ENCODE peak calls at places on chromosomes 4 and X, in four cellular contexts. K is GM23248, J is fibroblast of lung, E is endothelial cell of umbilical vein. V is an unnamed sample.
A peak's percentile ranks its signal among the peaks of the same experiment; 100 is the strongest.

GRCh38 chrX:24946369-24946768 is 69.4 kb downstream of the ARX start:
- DNase-seq in K (no peak), J (no peak), E (no peak), V (no peak)

GRCh38 chr4:180665994-180666818 is 1577.0 kb upstream of the TENM3 start:
- DNase-seq in K (peak; percentile 66), J (peak; percentile 65), E (no peak), V (peak; percentile 41)

GRCh38 chr4:140718240-140718639 is 37.9 kb downstream of the TBC1D9 start:
- DNase-seq in K (peak; percentile 79), J (peak; percentile 48), E (peak; percentile 84), V (peak; percentile 45)

GRCh38 chrX:20263474-20263873 is 3.2 kb downstream of the RPS6KA3 start:
- DNase-seq in K (peak; percentile 43), J (peak; percentile 61), E (peak; percentile 25), V (peak; percentile 51)

GRCh38 chr4:150209140-150209829 is 131.0 kb downstream of the DCLK2 start:
- DNase-seq in K (peak; percentile 68), J (peak; percentile 62), E (peak; percentile 73), V (peak; percentile 43)

GRCh38 chrX:115573172-115573571 is 12.2 kb downstream of the PLS3 start:
- DNase-seq in K (peak; percentile 36), J (no peak), E (no peak), V (no peak)

GRCh38 chr4:177403746-177404145 is 38.5 kb downstream of the AGA start:
- DNase-seq in K (no peak), J (peak; percentile 67), E (no peak), V (peak; percentile 57)

GRCh38 chrX:76919761-76920160 is 492.3 kb downstream of the MAGEE1 start:
- DNase-seq in K (no peak), J (no peak), E (no peak), V (no peak)

GRCh38 chr4:42570221-42570620 is 86.7 kb downstream of the ATP8A1 start:
- DNase-seq in K (no peak), J (no peak), E (no peak), V (no peak)

GRCh38 chr4:144645102-144645469 is 870 bp upstream of the HHIP start:
- DNase-seq in K (no peak), J (peak; percentile 32), E (no peak), V (no peak)

GRCh38 chrX:122596998-122597397 is 587.1 kb upstream of the GRIA3 start:
- DNase-seq in K (no peak), J (no peak), E (no peak), V (no peak)

GRCh38 chr4:100838286-100838685 is 320.5 kb upstream of the EMCN start:
- DNase-seq in K (no peak), J (no peak), E (no peak), V (no peak)

GRCh38 chr4:78057135-78057599 is at the start of gene FRAS1:
- DNase-seq in K (peak; percentile 69), J (peak; percentile 47), E (peak; percentile 36), V (peak; percentile 22)

GRCh38 chr4:38921151-38921550 is 53.5 kb downstream of the FAM114A1 start:
- DNase-seq in K (no peak), J (no peak), E (no peak), V (no peak)

GRCh38 chr4:185040523-185040922 is 22.2 kb downstream of the HELT start:
- DNase-seq in K (no peak), J (no peak), E (no peak), V (no peak)

GRCh38 chr4:48668254-48669017 is 111.6 kb downstream of the FRYL start:
- DNase-seq in K (no peak), J (no peak), E (no peak), V (no peak)

GRCh38 chr4:48058620-48059530 is 42.3 kb downstream of the NIPAL1 start:
- DNase-seq in K (no peak), J (no peak), E (no peak), V (no peak)

GRCh38 chrX:149472620-149473019 is 32.5 kb downstream of the IDS start:
- DNase-seq in K (peak; percentile 8), J (no peak), E (no peak), V (no peak)

GRCh38 chr4:142434519-142435224 is 411.4 kb downstream of the INPP4B start:
- DNase-seq in K (no peak), J (no peak), E (no peak), V (no peak)

GRCh38 chr4:133711817-133712216 is 489.8 kb downstream of the PABPC4L start:
- DNase-seq in K (no peak), J (peak; percentile 80), E (no peak), V (peak; percentile 79)

GRCh38 chr4:57448452-57448851 is 338.3 kb upstream of the IGFBP7 start:
- DNase-seq in K (no peak), J (no peak), E (no peak), V (no peak)

GRCh38 chr4:182453830-182454229 is 210.6 kb downstream of the TENM3 start:
- DNase-seq in K (no peak), J (no peak), E (no peak), V (no peak)

GRCh38 chrX:5959286-5959685 is 269.4 kb downstream of the NLGN4X start:
- DNase-seq in K (no peak), J (no peak), E (no peak), V (no peak)

GRCh38 chrX:148049441-148049840 is 68.3 kb downstream of the FMR1NB start:
- DNase-seq in K (peak; percentile 40), J (peak; percentile 25), E (peak; percentile 36), V (peak; percentile 18)

GRCh38 chr4:150251752-150252190 is 173.5 kb downstream of the DCLK2 start:
- DNase-seq in K (no peak), J (no peak), E (no peak), V (no peak)

GRCh38 chr4:175560628-175561027 is 251.4 kb downstream of the GPM6A start:
- DNase-seq in K (peak; percentile 48), J (peak; percentile 47), E (no peak), V (peak; percentile 26)

GRCh38 chr4:143250617-143251016 is 65.9 kb downstream of the USP38 start:
- DNase-seq in K (no peak), J (no peak), E (no peak), V (no peak)

GRCh38 chrX:151393514-151393913 is 3.5 kb upstream of the VMA21 start:
- DNase-seq in K (no peak), J (no peak), E (no peak), V (no peak)

GRCh38 chr4:106264331-106264728 is 51.7 kb downstream of the TBCK start:
- DNase-seq in K (no peak), J (peak; percentile 7), E (no peak), V (no peak)

GRCh38 chrX:107102980-107103379 is 15.6 kb downstream of the RBM41 start:
- DNase-seq in K (peak; percentile 14), J (no peak), E (no peak), V (no peak)

GRCh38 chr4:113692809-113693411 is 68.6 kb downstream of the CAMK2D start:
- DNase-seq in K (no peak), J (no peak), E (no peak), V (no peak)

GRCh38 chr4:26217429-26217828 is 103.4 kb upstream of the RBPJ start:
- DNase-seq in K (no peak), J (no peak), E (no peak), V (no peak)

GRCh38 chr4:74230902-74231499 is 73.1 kb downstream of the MTHFD2L start:
- DNase-seq in K (peak; percentile 96), J (peak; percentile 58), E (peak; percentile 71), V (peak; percentile 45)

GRCh38 chrX:48703642-48704481 is 7.3 kb downstream of the SUV39H1 start:
- DNase-seq in K (peak; percentile 57), J (peak; percentile 25), E (no peak), V (no peak)

GRCh38 chrX:14697453-14697852 is 168.1 kb downstream of the GLRA2 start:
- DNase-seq in K (peak; percentile 26), J (no peak), E (peak; percentile 6), V (no peak)

DNA sequence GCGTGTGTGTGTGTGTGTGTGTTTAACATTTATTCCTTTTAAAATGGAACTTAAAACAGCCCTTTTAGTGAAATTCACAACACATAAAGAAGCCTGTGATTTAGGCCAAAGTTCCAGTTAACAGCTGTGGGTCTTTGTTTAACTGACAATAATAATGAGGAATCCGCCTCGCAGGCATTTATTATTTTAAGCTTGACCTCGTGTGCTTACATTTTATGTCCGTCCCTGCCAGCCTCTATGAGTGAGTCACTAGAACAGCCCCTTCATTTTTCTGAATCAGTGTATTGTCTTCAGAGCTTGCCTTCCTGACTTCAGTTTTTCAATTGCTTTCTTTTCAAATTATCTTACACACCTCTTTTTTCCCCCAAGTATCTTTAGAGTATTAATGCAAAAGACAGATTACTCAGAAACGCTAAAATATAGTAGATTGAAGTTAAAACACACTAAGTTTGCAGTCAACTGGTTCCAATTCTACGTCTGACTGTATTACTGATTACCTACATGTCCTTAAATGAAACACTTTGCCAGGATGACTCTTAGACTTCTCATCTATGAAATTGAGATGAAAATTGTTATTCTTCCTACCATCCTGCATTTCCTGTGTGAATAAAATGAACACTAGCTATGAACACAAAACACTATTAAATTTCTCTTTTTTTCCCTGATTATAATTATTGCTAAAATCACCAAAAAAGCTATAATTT is 319.6 kb upstream of the HS3ST1 start:
- DNase-seq in K (no peak), J (peak; percentile 89), E (peak; percentile 96), V (peak; percentile 85)
- H3K9ac ChIP-seq in K (no peak overlapping the region), J (no peak overlapping the region), E (peak overlapping the region; percentile 72), V (no peak overlapping the region)

DNA sequence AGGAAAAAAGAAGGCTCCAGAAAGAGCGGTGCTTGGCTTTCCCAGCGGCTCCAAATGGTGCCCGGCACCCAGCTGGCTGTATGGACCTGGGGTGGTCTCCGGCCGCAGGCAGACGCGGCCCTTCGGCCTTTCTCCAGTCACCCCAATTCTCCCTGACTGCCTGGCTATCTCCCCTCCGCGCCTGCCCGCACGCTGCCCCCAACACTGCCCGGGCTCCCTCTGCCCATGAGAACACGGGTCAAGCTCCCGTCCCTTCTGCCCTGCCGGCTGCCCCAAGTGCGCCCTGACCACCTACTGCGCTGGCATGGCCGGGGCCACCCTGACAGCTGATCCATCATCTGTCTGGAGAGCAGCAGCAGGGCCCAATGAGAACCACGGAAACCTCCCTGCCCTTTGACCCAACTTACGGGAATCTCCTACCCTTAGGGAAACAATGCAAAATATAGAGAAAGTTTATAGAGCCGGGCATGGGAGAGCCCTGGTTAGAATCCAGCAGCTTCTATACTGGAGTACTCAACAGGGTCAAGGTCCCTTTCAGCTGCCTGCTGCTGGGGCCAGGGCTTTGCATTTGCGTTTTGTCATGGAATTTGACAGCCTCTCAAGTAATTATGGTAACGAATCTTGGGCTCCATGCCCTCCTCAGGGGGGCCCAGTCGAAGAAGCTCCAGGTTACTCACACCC is 1.2 kb upstream of the FAM3A start:
- DNase-seq in K (no peak), J (no peak), E (no peak), V (no peak)
- H3K27ac ChIP-seq in K (peak overlapping the region; percentile 89), J (peak overlapping the region; percentile 69), E (peak overlapping the region; percentile 12), V (peak overlapping the region; percentile 55)

GRCh38 chr4:40596522-40596921 is 33.1 kb downstream of the RBM47 start:
- DNase-seq in K (no peak), J (no peak), E (no peak), V (no peak)
- H2AFZ ChIP-seq in K (no peak overlapping the region), J (no peak overlapping the region), E (no peak overlapping the region), V (no peak overlapping the region)

DNA sequence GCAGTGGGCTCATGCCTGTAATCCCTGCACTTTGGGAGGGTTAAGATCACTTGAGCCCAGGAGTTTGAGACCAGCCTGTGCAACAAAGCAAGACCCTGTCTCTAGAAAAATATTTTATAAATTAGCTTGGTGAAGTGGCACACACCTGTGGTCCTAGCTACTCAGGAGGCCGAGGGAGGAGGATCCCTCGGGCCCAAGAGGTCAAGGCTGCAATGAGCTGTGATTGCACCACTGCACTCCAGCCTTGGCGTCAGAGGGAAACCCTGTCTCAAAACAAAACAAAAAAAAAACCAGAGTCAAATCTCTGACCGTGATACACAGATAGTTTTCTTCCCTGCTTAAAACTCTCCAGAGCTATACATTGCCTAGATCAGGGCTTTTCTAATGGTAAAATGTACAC is 53.5 kb downstream of the CHST7 start:
- DNase-seq in K (no peak), J (no peak), E (peak; percentile 1), V (no peak)
- H3K9ac ChIP-seq in K (no peak overlapping the region), J (no peak overlapping the region), E (peak overlapping the region; percentile 14), V (no peak overlapping the region)

V was measured in astrocyte.